ENCODE peak calls at places on chromosomes 12 and 14, in four cellular contexts. Z, F, D and O are unnamed samples.

GRCh38 chr14:23882884-23883283 is 70.7 kb upstream of the DHRS4 start:
- DNase-seq in Z (no peak), F (no peak), D (no peak), O (no peak)

GRCh38 chr14:100443643-100444042 is 120.5 kb downstream of the SLC25A47 start:
- DNase-seq in D (no peak), F (no peak), Z (no peak), O (no peak)

GRCh38 chr14:90191585-90191984 is 64.8 kb upstream of the PSMC1 start:
- DNase-seq in F (no peak), D (no peak), Z (no peak), O (no peak)

GRCh38 chr12:5620896-5621295 is 189.0 kb downstream of the NTF3 start:
- DNase-seq in F (no peak), Z (no peak), D (no peak), O (no peak)

GRCh38 chr12:28817524-28817923 is 331.6 kb upstream of the FAR2 start:
- DNase-seq in F (peak), D (peak), Z (no peak), O (no peak)

GRCh38 chr12:94033112-94033511 is 115.3 kb upstream of the PLXNC1 start:
- DNase-seq in F (no peak), Z (no peak), D (no peak), O (no peak)

GRCh38 chr12:82874935-82875334 is 188.2 kb downstream of the TMTC2 start:
- DNase-seq in D (no peak), F (no peak), Z (no peak), O (no peak)

GRCh38 chr12:25320123-25321006 is 69.6 kb upstream of the KRAS start:
- DNase-seq in D (no peak), F (no peak), Z (no peak), O (no peak)

GRCh38 chr12:24948452-24948815 is 467 bp downstream of the BCAT1 start:
- DNase-seq in F (no peak), D (peak), Z (no peak), O (peak)

GRCh38 chr14:21084396-21084795 is 14.1 kb downstream of the ZNF219 start:
- DNase-seq in D (no peak), F (no peak), Z (no peak), O (no peak)

GRCh38 chr14:86639146-86639545 is 1109.2 kb downstream of the FLRT2 start:
- DNase-seq in F (no peak), D (no peak), Z (no peak), O (no peak)

GRCh38 chr12:123085730-123086487 is 65.0 kb downstream of the PITPNM2 start:
- DNase-seq in Z (peak), F (no peak), D (no peak), O (no peak)

GRCh38 chr14:50830932-50831703 is at the start of gene NIN:
- DNase-seq in D (peak), Z (peak), F (peak), O (peak)

GRCh38 chr12:78209851-78210493 is 379.3 kb downstream of the NAV3 start:
- DNase-seq in D (no peak), F (no peak), Z (no peak), O (no peak)

GRCh38 chr14:95922080-95922479 is 45.4 kb downstream of the TUNAR start:
- DNase-seq in D (no peak), F (no peak), Z (no peak), O (no peak)

GRCh38 chr14:72186461-72187035 is 254.3 kb downstream of the RGS6 start:
- DNase-seq in F (no peak), Z (no peak), D (no peak), O (no peak)

GRCh38 chr12:20183563-20183962 is 184.8 kb upstream of the PDE3A start:
- DNase-seq in D (no peak), Z (no peak), F (no peak), O (no peak)

GRCh38 chr14:78029471-78030372 is 140.5 kb upstream of the NRXN3 start:
- DNase-seq in F (peak), D (peak), Z (no peak), O (no peak)

GRCh38 chr12:24997970-24998582 is 49.2 kb upstream of the BCAT1 start:
- DNase-seq in F (no peak), D (no peak), Z (no peak), O (no peak)

GRCh38 chr12:89756638-89757321 is 48.1 kb upstream of the ATP2B1 start:
- DNase-seq in D (peak), Z (peak), F (no peak), O (no peak)

GRCh38 chr12:95733156-95733825 is 57.3 kb downstream of the NTN4 start:
- DNase-seq in Z (no peak), F (no peak), D (no peak), O (peak)

GRCh38 chr12:47744005-47744651 is 14.6 kb downstream of the RAPGEF3 start:
- DNase-seq in D (peak), Z (peak), F (peak), O (peak)

GRCh38 chr14:87566986-87567385 is 426.0 kb downstream of the GALC start:
- DNase-seq in Z (no peak), F (no peak), D (no peak), O (no peak)

GRCh38 chr12:115998119-115998633 is 279.3 kb downstream of the MED13L start:
- DNase-seq in Z (peak), D (peak), F (peak), O (peak)

GRCh38 chr12:6104027-6104426 is 20.4 kb downstream of the VWF start:
- DNase-seq in Z (no peak), D (no peak), F (no peak), O (no peak)

GRCh38 chr12:11729008-11729407 is 79.5 kb downstream of the ETV6 start:
- DNase-seq in Z (no peak), D (no peak), F (no peak), O (no peak)
- TF ChIP-seq SP1 in Z (no peak), D (no peak), F (no peak), O (no peak)

GRCh38 chr12:60487284-60487683 is 891.5 kb downstream of the SLC16A7 start:
- DNase-seq in F (no peak), D (no peak), Z (no peak), O (no peak)

GRCh38 chr12:60494249-60494648 is 898.4 kb downstream of the SLC16A7 start:
- DNase-seq in F (no peak), Z (peak), D (no peak), O (peak)

GRCh38 chr12:60489071-60489470 is 893.2 kb downstream of the SLC16A7 start:
- DNase-seq in Z (no peak), D (no peak), F (no peak), O (no peak)
- TF ChIP-seq ELF4 in Z (no peak), D (no peak), F (no peak), O (no peak)

GRCh38 chr14:35287481-35288013 is 4.6 kb upstream of the PSMA6 start:
- DNase-seq in Z (no peak), F (no peak), D (no peak), O (no peak)
- TF ChIP-seq SP1 in Z (no peak), F (no peak), D (no peak), O (no peak)

GRCh38 chr14:104826858-104827172 is 25.9 kb downstream of the ZBTB42 start:
- DNase-seq in F (no peak), D (no peak), Z (no peak), O (no peak)
- TF ChIP-seq ELF4 in F (no peak), D (no peak), Z (no peak), O (no peak)

DNA sequence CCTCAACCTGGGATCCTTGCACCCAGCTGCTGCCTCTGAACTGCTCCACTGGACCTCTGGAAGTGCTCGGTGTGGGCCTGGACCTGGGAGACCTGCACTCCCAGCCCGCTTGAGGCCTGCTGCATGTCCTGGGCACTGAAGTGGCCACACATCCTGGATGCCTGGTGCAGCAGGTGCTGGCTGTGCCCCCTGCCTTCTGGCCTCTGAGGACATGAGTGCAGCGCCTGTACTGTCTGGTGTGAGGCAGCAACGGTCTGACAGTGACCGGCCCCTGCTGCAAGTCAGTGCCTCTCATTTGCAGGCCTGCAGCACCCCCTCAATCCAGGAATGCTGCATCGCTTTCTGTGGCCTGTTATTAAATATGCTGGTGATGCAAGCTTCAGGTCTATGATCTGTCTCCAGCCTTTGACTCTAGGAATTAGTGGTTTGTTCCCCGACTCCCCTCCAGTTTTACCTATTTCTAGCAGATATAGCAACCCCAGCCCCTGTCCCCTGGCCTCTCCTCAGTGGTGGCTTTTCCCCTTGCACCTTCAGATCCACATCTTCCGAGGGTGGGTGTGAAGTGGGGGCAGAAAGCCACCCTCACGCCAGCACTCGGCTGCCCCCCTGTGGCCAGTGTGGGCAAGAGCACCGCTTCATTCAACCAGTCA is 3.6 kb downstream of the SMIM41 start:
- DNase-seq in D (peak), Z (peak), F (peak), O (peak)
- TF ChIP-seq SP1 in D (peak), Z (no peak), F (no peak), O (no peak)

GRCh38 chr12:11798856-11799530 is 149.5 kb downstream of the ETV6 start:
- DNase-seq in D (peak), F (no peak), Z (peak), O (no peak)
- TF ChIP-seq ELF4 in D (no peak), F (no peak), Z (no peak), O (no peak)

GRCh38 chr12:104569348-104570173 is 112.8 kb downstream of the CHST11 start:
- DNase-seq in F (no peak), Z (no peak), D (no peak), O (no peak)
- TF ChIP-seq SP1 in F (no peak), Z (no peak), D (no peak), O (no peak)

DNA sequence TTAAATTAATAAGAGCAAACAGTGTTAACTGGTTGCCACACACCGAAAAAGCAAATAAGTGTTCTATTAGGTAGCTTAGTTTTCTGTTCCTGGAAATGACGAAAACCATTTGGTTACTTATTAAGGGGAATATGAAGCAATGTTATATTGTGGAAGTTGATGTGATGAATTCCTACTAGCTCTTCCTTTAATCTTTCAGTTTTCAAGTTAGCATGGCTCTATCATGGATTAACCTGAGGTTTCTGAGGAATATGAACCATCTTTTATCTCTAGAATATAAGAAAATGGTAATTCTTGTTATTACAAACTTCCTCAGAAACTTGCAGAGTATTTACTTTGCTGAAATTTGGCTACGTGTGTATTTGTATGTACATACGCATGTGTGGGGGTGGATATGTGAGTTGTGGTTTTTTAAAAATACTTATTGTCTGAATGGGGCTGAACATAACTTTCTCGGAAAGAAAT is 245.7 kb downstream of the KCNC2 start:
- DNase-seq in Z (peak), F (no peak), D (no peak), O (no peak)
- TF ChIP-seq ELF4 in Z (no peak), F (no peak), D (no peak), O (no peak)